ENCODE peak calls at places on chromosomes 4 and X, in four cellular contexts. B, O, A and L are unnamed samples.

GRCh38 chrX:103513067-103513466 is 6.2 kb downstream of the RAB40A start:
- DNase-seq in A (no peak), B (no peak), O (no peak), L (no peak)

GRCh38 chr4:139795476-139795875 is 129.9 kb downstream of the MGST2 start:
- DNase-seq in O (no peak), A (no peak), B (no peak), L (no peak)

GRCh38 chr4:128979934-128980333 is 113.4 kb downstream of the SCLT1 start:
- DNase-seq in B (no peak), O (no peak), A (peak), L (peak)

GRCh38 chr4:8080754-8081065 is 77.9 kb downstream of the ABLIM2 start:
- DNase-seq in B (peak), O (peak), A (no peak), L (no peak)

GRCh38 chr4:151012836-151013235 is 2.2 kb downstream of the LRBA start:
- DNase-seq in O (peak), A (no peak), B (no peak), L (no peak)

GRCh38 chr4:184456337-184456736 is 18.0 kb downstream of the IRF2 start:
- DNase-seq in A (no peak), B (no peak), O (no peak), L (no peak)

GRCh38 chr4:184957451-184958115 is 60.7 kb upstream of the HELT start:
- DNase-seq in B (no peak), A (no peak), O (no peak), L (no peak)

GRCh38 chr4:162852642-162853041 is 314.0 kb downstream of the NAF1 start:
- DNase-seq in O (no peak), A (no peak), B (no peak), L (no peak)

GRCh38 chr4:67048530-67048929 is 496.8 kb downstream of the CENPC start:
- DNase-seq in A (no peak), O (no peak), B (no peak), L (no peak)

GRCh38 chr4:163331629-163332360 is 601 bp downstream of the NPY1R start:
- DNase-seq in B (peak), O (peak), A (peak), L (peak)